ENCODE peak calls at places on chromosomes 6 and 20, in ten cellular contexts. K is psoas muscle; J is Panc1; B is tibial artery; T is Peyer's patch; C is CD4-positive, alpha-beta T cell; Q is H9; P is suprapubic skin; F is heart left ventricle; X is CD8-positive, alpha-beta T cell. D is an unnamed sample. For H3K9me3, the result is how much of the 10 kb centered on the place peaks cover.

GRCh38 chr6:4470698-4471210 is 305.4 kb upstream of the CDYL start:
- DNase-seq in K (no peak), J (no peak), F (no peak), C (no peak), X (no peak), B (no peak), T (no peak), P (no peak), Q (peak), D (no peak)

GRCh38 chr20:63232235-63233060 is 3.3 kb upstream of the BIRC7 start:
- DNase-seq in T (no peak), C (no peak), P (no peak), F (no peak), J (peak), X (no peak), K (no peak), Q (no peak), B (no peak), D (no peak)

GRCh38 chr6:159945801-159946392 is 23.0 kb upstream of the IGF2R start:
- DNase-seq in F (no peak), X (no peak), P (no peak), Q (no peak), C (no peak), T (no peak), B (no peak), K (no peak), J (no peak), D (no peak)

GRCh38 chr20:5825136-5825719 is 75.0 kb downstream of the SHLD1 start:
- DNase-seq in C (no peak), T (no peak), K (no peak), B (no peak), X (no peak), J (no peak), F (no peak), Q (peak), P (no peak), D (no peak)

GRCh38 chr20:40897177-40897700 is 131.4 kb upstream of the TOP1 start:
- DNase-seq in J (no peak), Q (no peak), K (no peak), X (no peak), F (no peak), P (no peak), T (no peak), C (no peak), B (no peak), D (no peak)

GRCh38 chr6:4192173-4192572 is 56.8 kb upstream of the ECI2 start:
- DNase-seq in K (no peak), B (no peak), J (no peak), T (no peak), C (no peak), X (no peak), Q (no peak), F (no peak), P (no peak), D (no peak)

GRCh38 chr6:138692058-138692977 is 81.3 kb upstream of the CCDC28A start:
- DNase-seq in F (peak), T (peak), X (peak), Q (peak), P (peak), J (no peak), K (peak), B (peak), C (peak), D (peak)

GRCh38 chr6:6333498-6333897 is 13.0 kb upstream of the F13A1 start:
- DNase-seq in B (no peak), C (no peak), J (no peak), T (no peak), X (no peak), P (no peak), Q (no peak), K (no peak), F (no peak), D (no peak)

GRCh38 chr6:52877168-52877567 is 32.3 kb downstream of the GSTA3 start:
- DNase-seq in K (no peak), C (no peak), B (no peak), F (no peak), T (no peak), X (no peak), P (no peak), Q (no peak), J (peak), D (no peak)

GRCh38 chr6:37615564-37616340 is 81.9 kb downstream of the MDGA1 start:
- DNase-seq in X (no peak), C (no peak), J (no peak), P (no peak), Q (no peak), K (no peak), F (no peak), B (no peak), T (no peak), D (no peak)

GRCh38 chr6:66403965-66404364 is 696.9 kb upstream of the EYS start:
- DNase-seq in X (no peak), B (no peak), C (no peak), P (no peak), K (no peak), J (no peak), T (no peak), F (no peak), Q (no peak), D (no peak)

GRCh38 chr6:43541774-43542471 is 25.0 kb downstream of the POLR1C start:
- DNase-seq in C (no peak), P (no peak), Q (no peak), K (no peak), J (no peak), T (no peak), X (no peak), F (no peak), B (no peak), D (no peak)

GRCh38 chr6:56019973-56020372 is 144.6 kb upstream of the BMP5 start:
- DNase-seq in C (no peak), P (no peak), T (no peak), Q (no peak), J (no peak), K (no peak), B (no peak), X (no peak), F (no peak), D (no peak)

GRCh38 chr6:105740946-105741605 is 338.2 kb upstream of the PREP start:
- DNase-seq in T (no peak), Q (no peak), K (no peak), P (no peak), J (no peak), B (no peak), F (no peak), C (no peak), X (no peak), D (no peak)

GRCh38 chr6:133343220-133343619 is 102.1 kb downstream of the EYA4 start:
- DNase-seq in F (no peak), J (no peak), T (no peak), P (no peak), K (no peak), Q (no peak), X (no peak), B (no peak), C (no peak), D (no peak)

GRCh38 chr6:46994933-46995332 is 47.2 kb downstream of the ADGRF1 start:
- DNase-seq in Q (no peak), C (no peak), X (no peak), T (no peak), J (no peak), K (no peak), P (no peak), F (no peak), B (no peak), D (no peak)

GRCh38 chr6:105608711-105609374 is 206.0 kb upstream of the PREP start:
- DNase-seq in F (no peak), C (no peak), P (no peak), B (no peak), T (no peak), K (no peak), X (no peak), J (peak), Q (no peak), D (no peak)

GRCh38 chr6:41325446-41326066 is 9.9 kb upstream of the NCR2 start:
- DNase-seq in T (no peak), Q (no peak), K (no peak), C (no peak), B (no peak), P (no peak), F (no peak), J (no peak), X (no peak), D (no peak)

GRCh38 chr6:28743271-28743789 is 180.5 kb downstream of the TRIM27 start:
- DNase-seq in K (no peak), X (no peak), C (no peak), F (no peak), Q (no peak), T (no peak), J (no peak), P (no peak), B (no peak), D (no peak)

GRCh38 chr20:45611054-45611453 is 18.5 kb upstream of the WFDC10A start:
- DNase-seq in K (no peak), P (no peak), F (no peak), B (no peak), T (no peak), C (no peak), Q (no peak), X (no peak), J (no peak), D (no peak)

GRCh38 chr20:5056801-5057599 is 55.7 kb upstream of the SLC23A2 start:
- DNase-seq in X (peak), T (peak), F (peak), B (peak), P (no peak), Q (peak), C (peak), J (no peak), K (no peak), D (peak)

GRCh38 chr6:14458669-14459266 is 341.2 kb downstream of the CD83 start:
- DNase-seq in B (no peak), X (no peak), Q (no peak), P (no peak), C (no peak), T (no peak), F (no peak), J (no peak), K (no peak), D (no peak)

GRCh38 chr6:75436869-75437268 is 56.7 kb downstream of the FILIP1 start:
- DNase-seq in C (no peak), Q (no peak), J (no peak), T (peak), X (no peak), F (peak), B (peak), K (peak), P (no peak), D (no peak)

GRCh38 chr6:75437451-75438185 is 56.0 kb downstream of the FILIP1 start:
- DNase-seq in F (no peak), P (no peak), X (no peak), T (no peak), C (no peak), K (peak), Q (no peak), B (peak), J (no peak), D (no peak)

GRCh38 chr6:75438186-75438880 is 55.3 kb downstream of the FILIP1 start:
- DNase-seq in P (no peak), J (no peak), C (no peak), K (no peak), Q (no peak), X (no peak), F (no peak), B (no peak), T (no peak), D (no peak)
- TF ChIP-seq CTCF in P (no peak), J (no peak), C (no peak), K (no peak), Q (no peak), X (no peak), F (no peak), B (no peak), T (no peak), D (no peak)

GRCh38 chr6:168265394-168265793 is 54.2 kb downstream of the DACT2 start:
- DNase-seq in B (no peak), T (no peak), Q (no peak), X (no peak), F (no peak), C (no peak), P (no peak), J (no peak), K (no peak), D (no peak)
- H3K9me3 ChIP-seq in B (under half), T (under half), Q (under half), X (under half), F (under half), C (under half), P (under half), J (under half), K (under half), D (under half)

GRCh38 chr6:30646450-30647038 is 389 bp upstream of the C6orf136 start:
- DNase-seq in J (peak), F (no peak), X (no peak), T (peak), B (peak), C (peak), K (peak), Q (peak), P (peak), D (peak)
- H3K27ac ChIP-seq in J (peak), F (peak), X (no peak), T (peak), B (peak), C (no peak), K (peak), Q (no peak), P (peak), D (peak)

GRCh38 chr6:146901940-146902816 is 302.0 kb upstream of the STXBP5 start:
- DNase-seq in Q (no peak), K (no peak), P (no peak), C (no peak), B (no peak), F (no peak), X (no peak), T (no peak), J (no peak), D (no peak)
- TF ChIP-seq CTCF in Q (no peak), K (no peak), P (no peak), C (peak), B (no peak), F (no peak), X (no peak), T (no peak), J (peak), D (peak)

GRCh38 chr6:40205004-40205403 is 270.7 kb upstream of the MOCS1 start:
- DNase-seq in C (no peak), F (no peak), T (no peak), Q (no peak), J (no peak), K (no peak), B (no peak), X (no peak), P (no peak), D (no peak)
- H3K9me3 ChIP-seq in C (under half), F (under half), T (under half), Q (under half), J (under half), K (under half), B (under half), X (under half), P (under half), D (under half)

DNA sequence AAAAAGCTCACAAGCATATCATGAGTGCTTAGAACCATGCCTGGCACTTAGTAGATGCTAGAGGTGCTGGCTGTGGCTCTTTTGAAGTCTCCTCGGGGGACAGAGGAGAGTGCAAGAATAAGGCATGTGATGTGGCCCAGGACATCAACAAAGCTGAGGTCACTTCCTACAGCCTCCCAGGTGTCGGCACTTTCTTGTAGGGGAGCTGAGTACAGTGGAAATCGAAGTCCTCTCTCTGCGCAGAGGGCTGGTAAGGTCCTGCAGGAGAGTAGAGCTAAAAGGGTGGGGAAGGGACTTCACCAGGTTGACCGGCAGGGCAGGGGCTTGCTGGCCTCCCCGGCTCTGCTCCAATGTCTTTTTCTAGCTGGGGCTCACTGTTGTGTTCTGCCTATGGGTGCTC is 11.2 kb downstream of the SLC13A3 start:
- DNase-seq in T (no peak), J (no peak), K (no peak), F (no peak), Q (no peak), B (no peak), C (no peak), P (no peak), X (no peak), D (no peak)
- H3K27ac ChIP-seq in T (no peak), J (no peak), K (no peak), F (no peak), Q (no peak), B (no peak), C (no peak), P (no peak), X (no peak), D (peak)